ENCODE peak calls at places on chromosomes 4 and X, in seven cellular contexts. V is mammary epithelial cell, I is hepatocyte, R is lower leg skin, F is cardiac fibroblast, N is BJ, H is Calu3. L is an unnamed sample.

GRCh38 chr4:6200011-6200921 is at the start of gene JAKMIP1:
- DNase-seq in F (peak; percentile 60), R (peak; percentile 84), V (peak; percentile 11), H (peak; percentile 91), N (no peak), I (peak; percentile 88), L (peak; percentile 93)

GRCh38 chr4:110970642-110971041 is 347.8 kb upstream of the PITX2 start:
- DNase-seq in V (peak; percentile 32), R (no peak), H (peak; percentile 72), N (no peak), F (peak; percentile 48), I (peak; percentile 70), L (no peak)

GRCh38 chr4:152594981-152595916 is 59.4 kb upstream of the FBXW7 start:
- DNase-seq in H (no peak), N (no peak), R (no peak), I (no peak), F (no peak), V (peak; percentile 43), L (no peak)

GRCh38 chr4:5888222-5888701 is 4.6 kb downstream of the CRMP1 start:
- DNase-seq in R (no peak), I (peak; percentile 68), F (no peak), H (no peak), V (no peak), N (no peak), L (peak; percentile 61)

GRCh38 chr4:41865981-41866798 is 69.0 kb upstream of the TMEM33 start:
- DNase-seq in I (no peak), N (no peak), R (no peak), H (no peak), V (no peak), F (no peak), L (no peak)

GRCh38 chr4:153114771-153115321 is 89.4 kb upstream of the TRIM2 start:
- DNase-seq in V (peak; percentile 90), H (peak; percentile 12), F (peak; percentile 60), N (no peak), R (peak; percentile 39), I (peak; percentile 29), L (no peak)

GRCh38 chrX:155279873-155280272 is 15.6 kb upstream of the RAB39B start:
- DNase-seq in F (no peak), N (no peak), V (no peak), I (no peak), R (no peak), H (no peak), L (no peak)

GRCh38 chrX:130654409-130654970 is 248.5 kb downstream of the ENOX2 start:
- DNase-seq in V (no peak), H (no peak), I (no peak), N (peak; percentile 8), F (peak; percentile 6), R (no peak), L (no peak)

GRCh38 chr4:121156822-121157769 is 7.0 kb downstream of the TNIP3 start:
- DNase-seq in R (peak; percentile 83), N (no peak), V (no peak), I (peak; percentile 31), F (peak; percentile 27), H (peak; percentile 18), L (no peak)

GRCh38 chrX:39445336-39445735 is 644.1 kb downstream of the MID1IP1 start:
- DNase-seq in I (no peak), V (no peak), R (no peak), F (no peak), N (no peak), H (peak; percentile 15), L (no peak)

GRCh38 chr4:100510551-100510950 is 7.3 kb downstream of the EMCN start:
- DNase-seq in R (no peak), F (peak; percentile 8), V (no peak), N (peak; percentile 47), H (no peak), I (no peak), L (no peak)

GRCh38 chr4:94131212-94131611 is 76.5 kb upstream of the SMARCAD1 start:
- DNase-seq in I (no peak), V (no peak), N (no peak), R (no peak), F (no peak), H (no peak), L (no peak)

GRCh38 chrX:319579-320125 is 1.1 kb upstream of the GTPBP6 start:
- DNase-seq in F (no peak), R (peak; percentile 91), N (no peak), H (no peak), I (no peak), V (no peak), L (no peak)

GRCh38 chr4:175891863-175892262 is 79.8 kb upstream of the GPM6A start:
- DNase-seq in H (no peak), V (peak; percentile 2), N (no peak), R (no peak), F (peak; percentile 12), I (peak; percentile 71), L (no peak)

GRCh38 chr4:5912614-5913019 is 19.7 kb upstream of the CRMP1 start:
- DNase-seq in N (no peak), F (no peak), V (peak; percentile 76), I (no peak), R (peak; percentile 31), H (no peak), L (no peak)

GRCh38 chr4:3372933-3373465 is 68.8 kb upstream of the HGFAC start:
- DNase-seq in R (peak; percentile 92), V (no peak), H (no peak), F (no peak), I (peak; percentile 3), N (no peak), L (no peak)

GRCh38 chrX:20500171-20500865 is 233.6 kb upstream of the RPS6KA3 start:
- DNase-seq in R (no peak), I (no peak), H (no peak), F (no peak), N (no peak), V (no peak), L (no peak)

GRCh38 chrX:20498851-20499635 is 232.3 kb upstream of the RPS6KA3 start:
- DNase-seq in I (no peak), V (no peak), N (no peak), H (no peak), F (no peak), R (no peak), L (no peak)

GRCh38 chrX:20500949-20501348 is 234.2 kb upstream of the RPS6KA3 start:
- DNase-seq in R (no peak), N (no peak), V (no peak), I (no peak), F (no peak), H (no peak), L (no peak)

DNA sequence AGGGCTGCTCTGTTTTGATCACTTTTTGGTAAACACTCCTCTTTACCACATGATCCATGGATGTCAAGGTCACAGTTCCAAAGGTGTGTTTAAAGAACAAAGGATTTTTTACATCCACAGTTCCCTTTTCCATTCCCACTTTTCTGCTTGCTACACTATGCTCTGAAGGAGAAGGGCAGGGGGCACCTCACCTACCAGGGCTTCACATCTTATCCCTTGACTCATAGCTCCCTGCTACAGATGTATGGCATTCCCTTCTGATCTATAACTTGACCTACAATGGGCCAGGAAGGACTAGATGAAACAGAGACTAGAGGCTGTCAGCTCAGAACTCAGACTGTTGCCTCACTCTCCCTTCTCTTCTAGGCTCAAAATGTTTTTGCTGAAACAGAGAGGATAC is 233.1 kb upstream of the RPS6KA3 start:
- DNase-seq in F (no peak), I (no peak), V (no peak), N (no peak), R (no peak), H (no peak), L (no peak)
- TF ChIP-seq CTCF in F (no peak), I (no peak), V (no peak), N (no peak), R (no peak), H (no peak), L (no peak)

GRCh38 chr4:113888006-113888405 is 91.4 kb downstream of the ARSJ start:
- DNase-seq in H (no peak), R (no peak), I (no peak), V (no peak), F (no peak), N (no peak), L (no peak)

GRCh38 chr4:113899260-113900177 is 79.9 kb downstream of the ARSJ start:
- DNase-seq in I (no peak), V (peak; percentile 45), F (no peak), H (no peak), R (no peak), N (no peak), L (no peak)

DNA sequence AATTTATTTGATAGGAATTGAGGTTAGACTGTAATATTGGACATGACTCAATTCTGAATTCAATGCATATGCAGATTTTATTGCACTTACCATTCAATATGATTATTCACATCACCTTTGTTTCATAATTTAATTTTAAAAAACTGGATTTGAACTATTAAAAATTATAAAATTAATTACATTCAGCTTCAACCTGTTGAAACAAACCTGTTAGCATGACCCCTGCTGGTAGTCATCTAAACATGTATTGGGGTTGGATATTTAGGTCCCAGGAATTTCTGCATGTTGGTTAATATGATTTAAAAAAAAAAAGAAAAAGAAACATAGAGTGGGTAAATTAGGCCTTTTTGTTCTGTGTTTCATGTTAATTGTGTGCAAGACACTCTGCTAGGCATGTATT is 85.9 kb downstream of the ARSJ start:
- DNase-seq in R (no peak), F (peak; percentile 37), I (no peak), N (no peak), H (no peak), V (no peak), L (no peak)
- TF ChIP-seq CTCF in R (no peak), F (peak; percentile 19), I (peak; percentile 34), N (peak; percentile 23), H (no peak), V (peak; percentile 35), L (peak; percentile 15)

GRCh38 chr4:48947731-48948130 is 38.3 kb upstream of the CWH43 start:
- DNase-seq in N (no peak), I (no peak), R (no peak), F (no peak), H (no peak), V (no peak), L (no peak)

GRCh38 chr4:48945981-48946380 is 39.4 kb upstream of the OCIAD2 start:
- DNase-seq in H (no peak), R (no peak), V (no peak), F (no peak), I (no peak), N (no peak), L (no peak)

GRCh38 chr4:48944252-48944651 is 37.7 kb upstream of the OCIAD2 start:
- DNase-seq in I (no peak), R (no peak), H (peak; percentile 66), N (no peak), V (peak; percentile 98), F (no peak), L (no peak)

GRCh38 chr4:48943387-48943786 is 36.8 kb upstream of the OCIAD2 start:
- DNase-seq in N (no peak), V (peak; percentile 56), H (peak; percentile 56), R (no peak), I (peak; percentile 39), F (no peak), L (no peak)

GRCh38 chr4:48944659-48945290 is 38.2 kb upstream of the OCIAD2 start:
- DNase-seq in R (no peak), N (no peak), F (no peak), V (peak; percentile 61), H (peak; percentile 48), I (no peak), L (no peak)
- TF ChIP-seq CTCF in R (no peak), N (peak; percentile 31), F (peak; percentile 51), V (peak; percentile 83), H (peak; percentile 39), I (peak; percentile 15), L (peak; percentile 20)

DNA sequence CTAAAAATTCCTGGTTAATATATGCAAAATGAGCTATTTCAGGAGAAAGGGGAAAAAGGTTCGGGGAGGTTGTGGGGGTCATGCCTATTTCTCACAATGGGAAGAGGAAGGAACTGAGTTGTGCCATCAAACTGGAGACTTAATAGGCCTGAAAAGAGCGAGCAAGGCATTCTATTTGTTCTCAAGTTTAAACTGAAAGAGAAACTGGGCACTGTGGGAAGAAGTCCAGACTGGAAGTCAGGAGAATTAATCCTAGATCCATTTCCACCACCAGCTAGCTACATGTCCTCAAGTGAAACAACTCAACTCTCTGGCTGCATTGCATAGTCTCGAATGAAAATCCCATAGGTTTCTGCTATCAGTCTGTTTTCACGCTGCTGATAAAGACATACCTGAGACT is 50.6 kb downstream of the PPARGC1A start:
- DNase-seq in F (no peak), V (no peak), R (no peak), I (no peak), N (no peak), H (no peak), L (no peak)
- TF ChIP-seq CTCF in F (no peak), V (no peak), R (no peak), I (no peak), N (no peak), H (no peak), L (no peak)

L was measured in D721Med.